ENCODE peak calls at places on chromosome 9, in four cellular contexts. Q is GM23248, Y is HAP-1, G is IMR-90. L is an unnamed sample. For H3K4me1 and H3K27me3, the result is how much of the 10 kb centered on the place peaks cover.

GRCh38 chr9:10876333-10876732 is 263.5 kb upstream of the PTPRD start:
- DNase-seq in Q (no peak), Y (no peak), G (no peak), L (no peak)

GRCh38 chr9:111566234-111566633 is 33.2 kb downstream of the PTGR1 start:
- DNase-seq in Q (peak), Y (no peak), G (no peak), L (no peak)

GRCh38 chr9:81825831-81826540 is 102.2 kb upstream of the SPATA31D4 start:
- DNase-seq in Q (peak), Y (no peak), G (peak), L (no peak)

GRCh38 chr9:129493714-129494047 is 127.2 kb downstream of the C9orf50 start:
- DNase-seq in Q (no peak), Y (no peak), G (no peak), L (no peak)

GRCh38 chr9:90517103-90517502 is 125.5 kb downstream of the DIRAS2 start:
- DNase-seq in Q (no peak), Y (no peak), G (no peak), L (no peak)

GRCh38 chr9:71681708-71682268 is 86.5 kb downstream of the CEMIP2 start:
- DNase-seq in Q (peak), Y (no peak), G (peak), L (no peak)

GRCh38 chr9:86351897-86352296 is 2.3 kb downstream of the TUT7 start:
- DNase-seq in Q (no peak), Y (no peak), G (no peak), L (no peak)

GRCh38 chr9:33737811-33738606 is 57.4 kb upstream of the PRSS3 start:
- DNase-seq in Q (peak), Y (peak), G (peak), L (no peak)

GRCh38 chr9:18926513-18926912 is 106.5 kb downstream of the SAXO1 start:
- DNase-seq in Q (no peak), Y (no peak), G (no peak), L (no peak)

GRCh38 chr9:21615018-21615417 is 132.9 kb upstream of the IFNE start:
- DNase-seq in Q (no peak), Y (peak), G (no peak), L (no peak)

GRCh38 chr9:105296889-105297288 is 52.4 kb downstream of the SLC44A1 start:
- DNase-seq in Q (peak), Y (peak), G (peak), L (no peak)

GRCh38 chr9:136539427-136540412 is 6.1 kb downstream of the NOTCH1 start:
- DNase-seq in Q (no peak), Y (no peak), G (no peak), L (peak)
- H3K4me1 ChIP-seq in Q (under half), Y (under half), G (under half), L (half or more)

GRCh38 chr9:36911037-36911436 is 123.0 kb downstream of the PAX5 start:
- DNase-seq in Q (no peak), Y (no peak), G (no peak), L (no peak)
- H3K27me3 ChIP-seq in Q (half or more), Y (under half), G (under half), L (under half)

GRCh38 chr9:98990181-98990870 is 46.6 kb downstream of the COL15A1 start:
- DNase-seq in Q (no peak), Y (no peak), G (no peak), L (no peak)
- H3K4me1 ChIP-seq in Q (under half), Y (under half), G (under half), L (under half)

GRCh38 chr9:94639996-94640376 is 668 bp upstream of the FBP1 start:
- DNase-seq in Q (no peak), Y (no peak), G (no peak), L (no peak)

GRCh38 chr9:94639045-94639995 is at the start of gene FBP1:
- DNase-seq in Q (peak), Y (no peak), G (no peak), L (peak)

GRCh38 chr9:94642526-94642925 is 3.2 kb upstream of the FBP1 start:
- DNase-seq in Q (no peak), Y (no peak), G (no peak), L (no peak)

GRCh38 chr9:94643176-94643575 is 3.9 kb upstream of the FBP1 start:
- DNase-seq in Q (no peak), Y (no peak), G (no peak), L (no peak)

DNA sequence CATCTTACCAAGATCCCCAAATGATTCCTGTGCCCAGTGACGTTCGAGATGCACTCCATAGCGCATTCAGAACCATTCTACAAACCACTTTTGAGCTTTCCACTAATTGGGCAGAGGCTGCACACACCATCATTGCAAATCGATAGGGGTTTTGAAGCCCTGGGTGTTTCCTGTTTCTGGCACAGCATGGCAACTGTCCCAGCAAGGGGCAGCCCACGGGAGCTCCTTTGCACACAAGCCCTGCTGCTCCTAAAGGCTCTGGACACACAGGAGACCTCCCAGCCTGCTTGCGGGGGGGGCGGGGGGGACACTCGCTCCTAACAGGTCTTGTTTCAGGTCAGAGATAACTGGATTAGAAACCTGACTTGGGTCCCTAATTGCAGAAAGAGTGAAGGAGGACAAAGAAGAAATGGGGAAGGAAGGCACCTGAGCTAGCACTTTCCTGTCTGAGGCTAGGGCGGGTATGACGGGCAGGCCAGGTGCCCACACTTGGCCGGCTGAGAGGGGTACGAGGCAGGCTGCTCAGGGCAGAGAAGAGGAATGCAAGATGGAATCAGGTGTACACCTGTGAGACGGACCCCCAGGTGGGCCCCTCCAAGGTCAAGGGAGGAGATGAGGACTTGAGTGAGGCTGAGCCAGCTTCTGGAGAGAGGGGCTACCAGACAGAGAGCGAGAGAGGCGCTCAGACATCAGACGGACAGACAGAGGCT is 828 bp downstream of the FBP1 start:
- DNase-seq in Q (no peak), Y (no peak), G (no peak), L (no peak)
- H3K27me3 ChIP-seq in Q (under half), Y (under half), G (under half), L (under half)

DNA sequence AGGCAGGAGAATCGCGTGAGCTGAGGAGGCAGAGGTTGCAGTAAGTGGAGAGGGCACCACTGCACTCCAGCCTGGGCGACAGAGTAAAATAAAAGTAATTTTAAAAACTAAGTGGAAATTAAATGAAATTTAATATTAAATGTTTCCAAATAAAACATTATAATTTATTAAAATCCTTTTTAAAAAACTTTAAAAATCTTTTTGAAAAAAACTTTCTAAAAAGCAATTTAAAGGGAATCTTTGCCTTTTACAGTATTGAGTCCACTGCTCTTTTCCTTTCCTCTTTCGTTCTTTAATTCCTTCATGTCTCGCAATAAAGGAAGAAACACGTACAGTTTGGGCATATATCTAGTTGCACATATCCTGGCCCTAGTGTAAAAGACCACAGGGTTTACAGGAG is 77.8 kb upstream of the DMRT1 start:
- DNase-seq in Q (no peak), Y (no peak), G (no peak), L (no peak)
- H3K4me1 ChIP-seq in Q (under half), Y (under half), G (under half), L (under half)

GRCh38 chr9:106913276-106913675 is 50.3 kb downstream of the ZNF462 start:
- DNase-seq in Q (no peak), Y (peak), G (no peak), L (no peak)
- H3K27me3 ChIP-seq in Q (under half), Y (under half), G (under half), L (under half)

DNA sequence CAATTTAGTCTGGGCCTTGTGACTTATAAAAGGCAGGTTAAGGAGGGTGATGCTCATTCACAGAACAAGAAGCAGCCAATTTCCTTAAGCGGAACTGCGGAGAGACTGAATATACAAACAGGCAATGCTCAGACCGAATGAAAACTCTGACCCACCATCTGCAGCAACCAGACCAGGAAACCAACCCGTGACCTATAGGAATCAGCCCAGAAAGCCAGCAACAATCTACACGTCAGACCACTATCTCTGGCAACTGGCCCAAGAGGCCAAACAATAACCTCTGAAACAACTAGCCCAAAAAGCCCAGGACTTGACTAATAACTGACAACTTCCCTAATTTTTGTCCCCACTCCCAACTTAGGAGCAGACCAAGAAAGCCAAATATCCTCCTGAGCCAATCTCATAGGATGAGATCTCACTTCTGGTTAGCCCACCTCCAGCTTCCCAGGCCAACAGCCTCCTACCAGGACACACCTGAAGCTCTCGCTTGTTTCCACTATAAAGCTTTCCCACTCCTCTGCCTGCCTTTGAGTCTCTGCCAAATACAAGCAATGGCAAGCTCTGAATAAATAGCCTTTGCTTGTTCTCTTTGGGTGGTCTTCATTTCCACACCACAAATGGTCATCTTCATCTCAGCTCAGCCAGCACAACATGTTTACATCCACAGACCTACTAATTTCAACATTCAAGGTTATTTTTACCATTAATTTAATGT is 168.5 kb downstream of the HSD17B3 start:
- DNase-seq in Q (no peak), Y (no peak), G (no peak), L (no peak)
- H3K4me1 ChIP-seq in Q (under half), Y (under half), G (under half), L (under half)

GRCh38 chr9:36866840-36867239 is 167.2 kb downstream of the PAX5 start:
- DNase-seq in Q (no peak), Y (no peak), G (no peak), L (no peak)

GRCh38 chr9:36865731-36866635 is 168.1 kb downstream of the PAX5 start:
- DNase-seq in Q (no peak), Y (no peak), G (no peak), L (no peak)

GRCh38 chr9:36868591-36869282 is 165.3 kb downstream of the PAX5 start:
- DNase-seq in Q (no peak), Y (no peak), G (no peak), L (no peak)

GRCh38 chr9:36867241-36867640 is 166.8 kb downstream of the PAX5 start:
- DNase-seq in Q (no peak), Y (no peak), G (no peak), L (no peak)

DNA sequence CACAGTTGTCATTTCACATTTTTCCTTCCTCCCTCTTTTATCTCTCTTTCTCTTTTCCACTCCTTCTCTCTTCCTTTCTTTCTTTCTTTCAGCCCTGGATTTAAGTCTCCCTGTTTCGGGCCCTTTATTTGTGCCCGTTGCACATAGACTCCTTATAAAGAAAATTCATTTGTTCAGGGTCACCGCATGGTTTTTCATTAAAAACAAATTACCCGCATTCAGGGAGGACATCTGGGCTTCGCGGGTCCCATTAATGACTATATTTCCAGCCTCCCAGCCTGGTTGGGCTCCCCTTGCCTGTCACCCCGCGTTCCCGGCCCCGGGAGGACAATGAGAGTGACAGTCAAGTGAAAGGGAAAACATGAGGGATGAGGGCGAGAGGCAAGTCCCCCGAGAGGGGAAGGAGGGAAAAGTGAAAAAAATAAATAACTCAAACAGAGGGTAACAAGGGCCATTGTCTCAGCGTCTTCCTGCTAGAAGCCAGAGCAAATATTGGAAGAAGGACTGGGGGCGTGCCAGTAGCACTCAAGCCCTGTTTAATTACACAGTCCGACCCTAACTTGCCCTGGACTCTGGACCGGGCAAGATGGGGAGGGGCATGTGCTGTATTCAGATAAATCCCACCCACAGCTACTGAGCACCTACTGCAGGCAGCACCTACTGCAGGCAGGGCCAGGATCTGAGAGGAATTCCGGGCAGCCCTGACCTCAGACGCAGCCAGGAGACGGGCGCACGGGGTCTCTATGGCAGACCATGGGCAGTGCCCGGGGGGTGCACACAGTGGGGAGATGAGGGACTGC is 166.2 kb downstream of the PAX5 start:
- DNase-seq in Q (no peak), Y (no peak), G (no peak), L (no peak)
- H3K27me3 ChIP-seq in Q (under half), Y (under half), G (half or more), L (under half)

DNA sequence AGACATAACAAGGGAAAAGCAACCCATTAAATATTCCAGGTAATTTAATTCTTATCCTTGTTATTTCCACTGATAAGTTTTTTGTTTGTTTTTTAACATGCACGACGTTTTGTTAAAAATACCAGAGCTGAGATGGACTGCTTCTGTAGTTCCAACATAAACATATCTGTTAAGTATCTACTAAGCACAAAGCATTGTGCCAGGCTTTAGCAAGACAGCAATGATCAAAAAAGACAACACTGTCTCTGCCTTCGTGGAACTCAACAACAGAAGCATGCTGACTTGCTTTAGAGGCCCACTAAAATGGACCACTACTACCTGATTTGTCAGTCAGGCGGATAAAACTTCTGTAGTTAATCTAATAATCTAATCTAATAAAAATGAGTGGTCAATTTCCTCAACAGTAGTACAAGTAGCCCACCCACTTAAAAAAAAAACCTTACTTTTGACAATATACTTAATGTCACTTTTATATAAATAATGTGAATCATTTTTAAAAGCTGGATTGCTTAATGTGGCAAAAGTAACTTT is 3.1 kb downstream of the RAB14 start:
- DNase-seq in Q (peak), Y (no peak), G (no peak), L (no peak)
- H3K4me1 ChIP-seq in Q (half or more), Y (under half), G (under half), L (half or more)

L was measured in naive thymus-derived CD4-positive, alpha-beta T cell.